ENCODE peak calls at places on chromosomes 11 and 22, in five cellular contexts. One of them, this sample, is unnamed.

GRCh38 chr22:23047742-23048141 is 22.6 kb upstream of the GNAZ start:
- DNase-seq in A549: no peak
- DNase-seq in prostate gland: no peak
- DNase-seq in heart left ventricle: no peak
- DNase-seq in thoracic aorta: no peak
- DNase-seq in this sample: no peak

GRCh38 chr22:31944700-31945477 is 554 bp downstream of the YWHAH start:
- DNase-seq in A549: no peak
- DNase-seq in prostate gland: peak; percentile 30
- DNase-seq in heart left ventricle: peak; percentile 82
- DNase-seq in thoracic aorta: no peak
- DNase-seq in this sample: peak; percentile 43

GRCh38 chr11:86488553-86488952 is 113.9 kb downstream of the CCDC81 start:
- DNase-seq in A549: no peak
- DNase-seq in prostate gland: no peak
- DNase-seq in heart left ventricle: no peak
- DNase-seq in thoracic aorta: no peak
- DNase-seq in this sample: no peak

GRCh38 chr11:17354070-17354924 is 2.7 kb downstream of the NCR3LG1 start:
- DNase-seq in A549: peak; percentile 80
- DNase-seq in prostate gland: peak; percentile 47
- DNase-seq in heart left ventricle: no peak
- DNase-seq in thoracic aorta: peak; percentile 10
- DNase-seq in this sample: peak; percentile 82

GRCh38 chr22:22681221-22681739 is 36.9 kb downstream of the GGTLC2 start:
- DNase-seq in A549: no peak
- DNase-seq in prostate gland: no peak
- DNase-seq in heart left ventricle: no peak
- DNase-seq in thoracic aorta: no peak
- DNase-seq in this sample: no peak

GRCh38 chr11:55942785-55943392 is 6.7 kb upstream of the OR5I1 start:
- DNase-seq in A549: peak; percentile 62
- DNase-seq in prostate gland: no peak
- DNase-seq in heart left ventricle: no peak
- DNase-seq in thoracic aorta: no peak
- DNase-seq in this sample: no peak

GRCh38 chr22:49302150-49302460 is 525.6 kb downstream of the BRD1 start:
- DNase-seq in A549: no peak
- DNase-seq in prostate gland: no peak
- DNase-seq in heart left ventricle: no peak
- DNase-seq in thoracic aorta: no peak
- DNase-seq in this sample: peak; percentile 13

GRCh38 chr22:43159484-43160178 is 8.3 kb downstream of the TSPO start:
- DNase-seq in A549: peak; percentile 22
- DNase-seq in prostate gland: no peak
- DNase-seq in heart left ventricle: no peak
- DNase-seq in thoracic aorta: no peak
- DNase-seq in this sample: no peak

GRCh38 chr11:123174196-123175183 is 20.6 kb downstream of the CLMP start:
- DNase-seq in A549: peak; percentile 54
- DNase-seq in prostate gland: no peak
- DNase-seq in heart left ventricle: no peak
- DNase-seq in thoracic aorta: no peak
- DNase-seq in this sample: no peak

GRCh38 chr22:25102722-25103121 is 96.9 kb upstream of the CRYBB3 start:
- DNase-seq in A549: no peak
- DNase-seq in prostate gland: no peak
- DNase-seq in heart left ventricle: no peak
- DNase-seq in thoracic aorta: no peak
- DNase-seq in this sample: no peak

GRCh38 chr22:36375071-36375980 is 12.4 kb downstream of the MYH9 start:
- DNase-seq in A549: no peak
- DNase-seq in prostate gland: no peak
- DNase-seq in heart left ventricle: no peak
- DNase-seq in thoracic aorta: no peak
- DNase-seq in this sample: no peak

GRCh38 chr11:30725645-30726195 is 139.6 kb upstream of the MPPED2 start:
- DNase-seq in A549: no peak
- DNase-seq in prostate gland: no peak
- DNase-seq in heart left ventricle: no peak
- DNase-seq in thoracic aorta: no peak
- DNase-seq in this sample: peak; percentile 79

GRCh38 chr22:17366830-17367229 is 2.4 kb upstream of the CECR2 start:
- DNase-seq in A549: peak; percentile 33
- DNase-seq in prostate gland: no peak
- DNase-seq in heart left ventricle: peak; percentile 77
- DNase-seq in thoracic aorta: no peak
- DNase-seq in this sample: peak; percentile 42

GRCh38 chr11:21142007-21142406 is 472.6 kb downstream of the NELL1 start:
- DNase-seq in A549: peak; percentile 4
- DNase-seq in prostate gland: no peak
- DNase-seq in heart left ventricle: no peak
- DNase-seq in thoracic aorta: no peak
- DNase-seq in this sample: peak; percentile 42
- TF ChIP-seq CTCF in A549: no peak
- TF ChIP-seq CTCF in prostate gland: no peak
- TF ChIP-seq CTCF in heart left ventricle: no peak
- TF ChIP-seq CTCF in thoracic aorta: no peak
- TF ChIP-seq CTCF in this sample: no peak

GRCh38 chr11:69125861-69126260 is 29.9 kb upstream of the SMIM38 start:
- DNase-seq in A549: no peak
- DNase-seq in prostate gland: no peak
- DNase-seq in heart left ventricle: no peak
- DNase-seq in thoracic aorta: no peak
- DNase-seq in this sample: no peak
- H3K27ac ChIP-seq in A549: peak overlapping the region; percentile 80
- H3K27ac ChIP-seq in prostate gland: no peak overlapping the region
- H3K27ac ChIP-seq in heart left ventricle: no peak overlapping the region
- H3K27ac ChIP-seq in thoracic aorta: peak overlapping the region; percentile 35
- H3K27ac ChIP-seq in this sample: no peak overlapping the region

GRCh38 chr11:34105957-34106504 is 602 bp downstream of the NAT10 start:
- DNase-seq in A549: no peak
- DNase-seq in prostate gland: no peak
- DNase-seq in heart left ventricle: no peak
- DNase-seq in thoracic aorta: no peak
- DNase-seq in this sample: no peak

GRCh38 chr11:34104680-34105078 is 750 bp upstream of the NAT10 start:
- DNase-seq in A549: no peak
- DNase-seq in prostate gland: no peak
- DNase-seq in heart left ventricle: no peak
- DNase-seq in thoracic aorta: no peak
- DNase-seq in this sample: no peak

GRCh38 chr11:34105079-34105956 is at the start of gene NAT10:
- DNase-seq in A549: peak; percentile 99
- DNase-seq in prostate gland: peak; percentile 95
- DNase-seq in heart left ventricle: peak; percentile 97
- DNase-seq in thoracic aorta: peak; percentile 96
- DNase-seq in this sample: peak; percentile 97
- TF ChIP-seq CTCF in A549: no peak
- TF ChIP-seq CTCF in prostate gland: peak; percentile 19
- TF ChIP-seq CTCF in heart left ventricle: peak; percentile 6
- TF ChIP-seq CTCF in thoracic aorta: peak; percentile 0
- TF ChIP-seq CTCF in this sample: no peak

DNA sequence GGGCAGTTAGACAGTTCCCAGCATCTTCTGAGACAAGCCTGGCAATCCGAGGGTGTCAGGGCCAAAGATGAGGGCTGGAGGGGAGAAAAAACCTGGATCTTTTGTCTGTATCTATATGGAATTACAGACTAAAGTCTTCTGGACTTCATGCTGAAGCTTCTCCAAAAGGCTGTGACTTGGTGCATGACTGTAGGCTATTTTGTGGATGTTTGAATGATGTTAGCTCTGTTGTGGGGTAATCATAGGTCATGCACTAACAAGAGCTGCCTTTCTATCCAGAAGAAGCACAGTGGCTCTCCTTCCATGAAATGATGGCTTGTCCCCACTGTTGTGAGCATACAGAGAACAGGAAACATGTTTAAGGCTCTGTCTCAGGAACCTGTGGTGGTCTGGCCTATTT is 263.3 kb upstream of the PLET1 start:
- DNase-seq in A549: no peak
- DNase-seq in prostate gland: no peak
- DNase-seq in heart left ventricle: no peak
- DNase-seq in thoracic aorta: no peak
- DNase-seq in this sample: no peak
- H3K27ac ChIP-seq in A549: no peak overlapping the region
- H3K27ac ChIP-seq in prostate gland: no peak overlapping the region
- H3K27ac ChIP-seq in heart left ventricle: no peak overlapping the region
- H3K27ac ChIP-seq in thoracic aorta: peak overlapping the region; percentile 61
- H3K27ac ChIP-seq in this sample: no peak overlapping the region

GRCh38 chr11:90639687-90640086 is 416.8 kb upstream of the CHORDC1 start:
- DNase-seq in A549: peak; percentile 1
- DNase-seq in prostate gland: no peak
- DNase-seq in heart left ventricle: no peak
- DNase-seq in thoracic aorta: no peak
- DNase-seq in this sample: no peak
- TF ChIP-seq CTCF in A549: peak; percentile 24
- TF ChIP-seq CTCF in prostate gland: no peak
- TF ChIP-seq CTCF in heart left ventricle: no peak
- TF ChIP-seq CTCF in thoracic aorta: no peak
- TF ChIP-seq CTCF in this sample: no peak

GRCh38 chr22:26416670-26417270 is 12.3 kb upstream of the ASPHD2 start:
- DNase-seq in A549: no peak
- DNase-seq in prostate gland: peak; percentile 69
- DNase-seq in heart left ventricle: no peak
- DNase-seq in thoracic aorta: no peak
- DNase-seq in this sample: no peak
- H3K27ac ChIP-seq in A549: no peak overlapping the region
- H3K27ac ChIP-seq in prostate gland: no peak overlapping the region
- H3K27ac ChIP-seq in heart left ventricle: no peak overlapping the region
- H3K27ac ChIP-seq in thoracic aorta: no peak overlapping the region
- H3K27ac ChIP-seq in this sample: no peak overlapping the region

This sample was measured in testis.